ENCODE peak calls at places on chromosomes 7 and 10, in nine cellular contexts. Z, R, E, F, V, P, O, G and I are unnamed samples.

GRCh38 chr7:158289231-158289630 is 298.4 kb downstream of the PTPRN2 start:
- DNase-seq in Z (no peak), R (no peak), E (no peak), F (no peak), V (no peak), P (no peak), O (no peak), G (no peak), I (no peak)

GRCh38 chr10:23871211-23871610 is 337.7 kb upstream of the KIAA1217 start:
- DNase-seq in Z (no peak), R (no peak), E (no peak), F (peak; percentile 60), V (no peak), P (no peak), O (no peak), G (no peak), I (no peak)

GRCh38 chr10:5545778-5546710 is 21.3 kb downstream of the CALML3 start:
- DNase-seq in Z (no peak), R (no peak), E (no peak), F (no peak), V (no peak), P (peak; percentile 54), O (peak; percentile 92), G (no peak), I (no peak)

GRCh38 chr7:27078616-27079233 is 17.1 kb downstream of the HOXA1 start:
- DNase-seq in Z (no peak), R (no peak), E (no peak), F (no peak), V (no peak), P (no peak), O (peak; percentile 28), G (no peak), I (no peak)

GRCh38 chr7:29976673-29977072 is 12.9 kb downstream of the SCRN1 start:
- DNase-seq in Z (peak; percentile 25), R (no peak), E (no peak), F (no peak), V (no peak), P (no peak), O (no peak), G (no peak), I (no peak)

GRCh38 chr10:21904930-21905329 is 98.6 kb downstream of the DNAJC1 start:
- DNase-seq in Z (no peak), R (no peak), E (no peak), F (no peak), V (no peak), P (no peak), O (no peak), G (no peak), I (no peak)

GRCh38 chr10:75922435-75922834 is 491.0 kb downstream of the LRMDA start:
- DNase-seq in Z (no peak), R (no peak), E (no peak), F (no peak), V (no peak), P (peak; percentile 28), O (no peak), G (no peak), I (peak; percentile 28)

GRCh38 chr7:41733063-41733398 is 30.1 kb upstream of the INHBA start:
- DNase-seq in Z (no peak), R (no peak), E (no peak), F (no peak), V (no peak), P (no peak), O (peak; percentile 31), G (no peak), I (no peak)

GRCh38 chr10:116521424-116522305 is 24.1 kb upstream of the PNLIP start:
- DNase-seq in Z (peak; percentile 47), R (no peak), E (no peak), F (no peak), V (no peak), P (peak; percentile 61), O (peak; percentile 23), G (peak; percentile 25), I (no peak)

GRCh38 chr7:115471891-115472290 is 550.0 kb downstream of the MDFIC start:
- DNase-seq in Z (no peak), R (no peak), E (no peak), F (no peak), V (no peak), P (no peak), O (peak; percentile 59), G (no peak), I (no peak)

GRCh38 chr10:98063740-98064027 is 33.3 kb upstream of the CRTAC1 start:
- DNase-seq in Z (no peak), R (no peak), E (no peak), F (no peak), V (no peak), P (no peak), O (no peak), G (no peak), I (no peak)

GRCh38 chr10:22321831-22322662 is 1.1 kb downstream of the BMI1 start:
- DNase-seq in Z (no peak), R (no peak), E (no peak), F (no peak), V (peak; percentile 29), P (no peak), O (peak; percentile 15), G (no peak), I (peak; percentile 54)

GRCh38 chr10:90930971-90931841 is 10.3 kb upstream of the ANKRD1 start:
- DNase-seq in Z (no peak), R (no peak), E (no peak), F (no peak), V (no peak), P (no peak), O (peak; percentile 95), G (no peak), I (no peak)

GRCh38 chr7:7146837-7147236 is 35.5 kb upstream of the C1GALT1 start:
- DNase-seq in Z (no peak), R (no peak), E (no peak), F (peak; percentile 21), V (no peak), P (no peak), O (no peak), G (no peak), I (no peak)

GRCh38 chr7:103150192-103150591 is 1.3 kb upstream of the NAPEPLD start:
- DNase-seq in Z (no peak), R (no peak), E (no peak), F (no peak), V (no peak), P (no peak), O (no peak), G (no peak), I (no peak)

GRCh38 chr7:129443612-129444011 is 9.4 kb downstream of the STRIP2 start:
- DNase-seq in Z (no peak), R (no peak), E (no peak), F (no peak), V (no peak), P (no peak), O (no peak), G (no peak), I (no peak)

GRCh38 chr10:97279121-97279815 is 13.2 kb downstream of the ARHGAP19 start:
- DNase-seq in Z (no peak), R (no peak), E (no peak), F (peak; percentile 58), V (no peak), P (no peak), O (peak; percentile 19), G (no peak), I (no peak)